ENCODE peak calls at places on chromosomes 2 and 18, in seven cellular contexts. E is CD4-positive, alpha-beta T cell; J is iris pigment epithelial cell; S is HEK293T; W is heart left ventricle; D is H7; Q is CD4-positive, alpha-beta memory T cell. I is an unnamed sample.

GRCh38 chr2:2149379-2149778 is 181.7 kb downstream of the MYT1L start:
- DNase-seq in E (no peak), J (no peak), W (no peak), S (no peak), Q (no peak), D (no peak), I (no peak)

GRCh38 chr2:178860551-178860950 is 53.3 kb upstream of the TTN start:
- DNase-seq in W (peak; percentile 83), D (no peak), E (no peak), J (peak; percentile 3), Q (no peak), S (no peak), I (peak; percentile 57)

GRCh38 chr2:113158884-113159553 is 14.8 kb upstream of the PSD4 start:
- DNase-seq in S (no peak), W (no peak), Q (no peak), J (peak; percentile 71), D (no peak), E (no peak), I (no peak)

GRCh38 chr2:232361646-232362045 is 16.9 kb upstream of the ALPP start:
- DNase-seq in D (no peak), W (no peak), J (no peak), S (no peak), E (no peak), Q (no peak), I (no peak)

GRCh38 chr2:12202702-12203101 is 456.3 kb downstream of the LPIN1 start:
- DNase-seq in Q (no peak), W (peak; percentile 37), D (no peak), S (no peak), E (no peak), J (peak; percentile 40), I (no peak)

GRCh38 chr2:169909376-169909775 is 82.1 kb downstream of the UBR3 start:
- DNase-seq in Q (no peak), S (no peak), E (no peak), J (no peak), D (no peak), W (no peak), I (no peak)

GRCh38 chr2:176733698-176734430 is 464.6 kb downstream of the MTX2 start:
- DNase-seq in D (no peak), S (no peak), W (no peak), Q (no peak), E (no peak), J (no peak), I (no peak)

GRCh38 chr2:17754773-17755425 is 961 bp downstream of the GEN1 start:
- DNase-seq in J (peak; percentile 33), W (no peak), D (peak; percentile 10), Q (no peak), S (no peak), E (no peak), I (no peak)

GRCh38 chr2:101356486-101356885 is 30.8 kb downstream of the CREG2 start:
- DNase-seq in W (no peak), E (no peak), S (no peak), D (no peak), J (peak; percentile 33), Q (no peak), I (no peak)

GRCh38 chr2:2879071-2879470 is 498.5 kb downstream of the EIPR1 start:
- DNase-seq in W (no peak), Q (no peak), E (no peak), S (no peak), D (no peak), J (no peak), I (peak; percentile 34)

GRCh38 chr18:21383031-21383430 is 141.0 kb downstream of the GREB1L start:
- DNase-seq in S (no peak), E (no peak), Q (no peak), W (no peak), J (no peak), D (no peak), I (no peak)

GRCh38 chr18:74396252-74397204 is 60.6 kb downstream of the DIPK1C start:
- DNase-seq in W (no peak), D (no peak), S (no peak), E (no peak), J (no peak), Q (no peak), I (no peak)

GRCh38 chr18:44840053-44840826 is 159.6 kb downstream of the SETBP1 start:
- DNase-seq in E (no peak), W (no peak), Q (no peak), S (no peak), J (no peak), D (no peak), I (no peak)

GRCh38 chr18:55830490-55830889 is 242.5 kb upstream of the TCF4 start:
- DNase-seq in D (no peak), J (no peak), W (no peak), E (no peak), S (no peak), Q (no peak), I (no peak)

GRCh38 chr2:232260075-232260474 is 118.5 kb upstream of the ALPP start:
- DNase-seq in W (peak; percentile 25), Q (no peak), E (no peak), S (no peak), D (no peak), J (peak; percentile 96), I (no peak)